ENCODE peak calls at places on chromosomes 12 and 14, in six cellular contexts. Q, N, F, V, J and E are unnamed samples.

GRCh38 chr14:79581912-79582576 is 629.3 kb downstream of the DIO2 start:
- DNase-seq in Q (no peak), N (no peak), V (no peak), F (no peak), J (peak), E (no peak)

GRCh38 chr12:50220357-50221061 is 53.3 kb upstream of the CERS5 start:
- DNase-seq in J (peak), Q (peak), V (peak), N (peak), F (peak), E (peak)

GRCh38 chr14:59582161-59582560 is 5.5 kb upstream of the CCDC175 start:
- DNase-seq in V (no peak), F (no peak), N (no peak), Q (no peak), J (no peak), E (no peak)

GRCh38 chr14:55712505-55712904 is 132.5 kb downstream of the KTN1 start:
- DNase-seq in V (no peak), F (no peak), N (no peak), J (no peak), Q (no peak), E (no peak)

GRCh38 chr12:91172051-91172450 is 10.6 kb downstream of the DCN start:
- DNase-seq in V (no peak), N (no peak), F (no peak), J (peak), Q (no peak), E (no peak)

GRCh38 chr12:116880817-116881324 is 370 bp downstream of the HRK start:
- DNase-seq in J (peak), V (peak), N (peak), F (peak), Q (peak), E (peak)

GRCh38 chr14:31090872-31091764 is 64.9 kb upstream of the STRN3 start:
- DNase-seq in J (peak), N (peak), Q (no peak), F (no peak), V (no peak), E (no peak)

GRCh38 chr14:56534656-56535055 is 44.9 kb upstream of the TMEM260 start:
- DNase-seq in N (no peak), J (no peak), Q (no peak), V (no peak), F (no peak), E (no peak)

GRCh38 chr12:53224268-53224896 is 7.6 kb downstream of the RARG start:
- DNase-seq in V (no peak), J (no peak), Q (no peak), N (no peak), F (peak), E (no peak)

GRCh38 chr14:31038521-31039166 is 12.5 kb upstream of the STRN3 start:
- DNase-seq in F (no peak), V (no peak), J (peak), N (no peak), Q (no peak), E (no peak)

GRCh38 chr12:109723311-109723791 is 9.7 kb downstream of the FAM222A start:
- DNase-seq in Q (no peak), V (no peak), J (no peak), F (no peak), N (no peak), E (no peak)

GRCh38 chr14:39230416-39230815 is 3.3 kb upstream of the MIA2 start:
- DNase-seq in N (peak), Q (no peak), V (no peak), F (no peak), J (peak), E (peak)

GRCh38 chr14:100140452-100141132 is 18.9 kb downstream of the DEGS2 start:
- DNase-seq in Q (no peak), F (peak), V (no peak), J (peak), N (no peak), E (no peak)
- TF ChIP-seq CTCF in Q (peak), F (peak), V (no peak), J (no peak), N (no peak), E (no peak)

GRCh38 chr12:57176139-57176477 is 28.7 kb upstream of the LRP1-AS start:
- DNase-seq in V (no peak), F (no peak), Q (no peak), J (no peak), N (no peak), E (no peak)
- TF ChIP-seq CTCF in V (no peak), F (no peak), Q (peak), J (no peak), N (no peak), E (peak)

DNA sequence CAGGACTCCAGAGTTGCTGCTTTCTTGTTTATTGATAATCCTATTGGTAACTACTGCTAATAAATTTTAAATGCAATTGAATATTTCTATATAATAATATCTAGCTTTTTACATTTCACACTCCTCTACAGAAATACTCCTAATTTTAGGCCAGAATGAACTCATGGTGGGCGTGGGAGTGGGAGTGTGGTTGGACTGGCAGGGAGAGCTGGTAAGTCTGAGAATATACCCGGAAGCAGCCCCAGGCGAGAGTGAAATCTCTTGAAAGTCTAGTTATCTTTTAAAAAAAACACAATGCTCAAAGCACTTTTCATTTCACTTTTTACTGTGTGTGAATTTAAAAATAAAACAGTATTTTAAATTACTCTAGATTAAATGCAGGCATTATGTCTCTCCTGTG is 4.7 kb downstream of the TMEM263 start:
- DNase-seq in V (no peak), Q (no peak), F (no peak), N (no peak), J (no peak), E (no peak)
- TF ChIP-seq CTCF in V (no peak), Q (no peak), F (no peak), N (no peak), J (no peak), E (no peak)

GRCh38 chr12:52010152-52010622 is 3.4 kb downstream of the TAMALIN start:
- DNase-seq in F (peak), Q (no peak), N (peak), V (no peak), J (peak), E (no peak)
- TF ChIP-seq CTCF in F (no peak), Q (no peak), N (no peak), V (no peak), J (no peak), E (no peak)

DNA sequence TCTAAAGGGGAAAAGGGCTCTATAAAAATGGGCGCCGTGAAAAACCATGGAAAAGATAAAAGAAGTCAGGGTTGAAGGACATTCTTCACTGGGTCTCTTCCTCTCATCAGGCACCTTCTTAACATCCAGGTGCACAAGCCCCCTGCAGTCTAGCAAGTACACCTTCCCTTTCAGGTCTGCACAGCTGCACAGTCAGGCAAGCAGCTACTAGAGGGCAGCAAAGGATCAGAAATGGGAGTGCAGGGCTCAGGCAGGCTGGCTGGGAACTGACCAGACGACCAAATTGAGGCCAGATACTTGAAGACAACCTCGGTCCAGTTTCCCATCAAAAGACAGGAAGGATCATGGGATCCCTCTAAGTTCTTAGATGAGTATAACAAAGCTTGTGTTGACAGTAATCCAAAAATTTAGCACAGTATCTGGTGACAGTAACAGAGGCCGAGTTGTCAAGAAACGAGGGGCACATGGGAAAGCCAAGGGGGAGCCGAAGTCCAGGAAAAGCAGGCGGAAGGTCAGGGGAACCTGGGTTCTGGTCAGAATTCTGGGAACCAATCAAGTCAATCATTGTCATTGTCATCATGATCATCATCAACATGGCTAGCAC is 10.1 kb upstream of the GRIP1 start:
- DNase-seq in V (peak), J (peak), N (no peak), Q (peak), F (peak), E (peak)
- TF ChIP-seq CTCF in V (peak), J (peak), N (peak), Q (peak), F (peak), E (peak)